ENCODE peak calls at places on chromosomes 16 and 17, in four cellular contexts. C is NCI-H1105, S is astrocyte of the spinal cord, V is EL. H is an unnamed sample.

GRCh38 chr17:58611331-58611730 is 80.5 kb downstream of the TEX14 start:
- DNase-seq in C (no peak), V (no peak), S (no peak), H (no peak)

GRCh38 chr17:80871341-80871740 is 120.3 kb upstream of the CHMP6 start:
- DNase-seq in S (no peak), C (no peak), V (no peak), H (no peak)

GRCh38 chr17:78272181-78272913 is 40.9 kb downstream of the TMEM235 start:
- DNase-seq in S (peak; percentile 49), V (no peak), C (no peak), H (no peak)

GRCh38 chr16:75085556-75085955 is 31.0 kb downstream of the LDHD start:
- DNase-seq in V (no peak), C (no peak), S (no peak), H (no peak)

GRCh38 chr17:72192409-72193192 is 71.8 kb downstream of the SOX9 start:
- DNase-seq in C (no peak), V (peak; percentile 90), S (peak; percentile 52), H (peak; percentile 68)

GRCh38 chr16:26672206-26672605 is 394.5 kb upstream of the C16orf82 start:
- DNase-seq in V (no peak), S (no peak), C (no peak), H (no peak)

GRCh38 chr16:2035431-2036199 is 8.9 kb downstream of the NHERF2 start:
- DNase-seq in C (peak; percentile 25), V (peak; percentile 96), S (peak; percentile 93), H (peak; percentile 11)

GRCh38 chr17:71764507-71764906 is 356.3 kb upstream of the SOX9 start:
- DNase-seq in S (peak; percentile 8), V (peak; percentile 7), C (no peak), H (no peak)

GRCh38 chr16:69500496-69500895 is 65.3 kb upstream of the NFAT5 start:
- DNase-seq in V (no peak), S (no peak), C (no peak), H (no peak)

GRCh38 chr17:21505819-21506815 is 130.0 kb downstream of the KCNJ12 start:
- DNase-seq in C (no peak), S (no peak), V (no peak), H (no peak)

GRCh38 chr17:83200231-83200699 is 120.9 kb downstream of the METRNL start:
- DNase-seq in V (peak; percentile 71), S (peak; percentile 52), C (no peak), H (no peak)

GRCh38 chr16:80691111-80691761 is 113.2 kb downstream of the CDYL2 start:
- DNase-seq in V (peak; percentile 12), C (no peak), S (peak; percentile 6), H (no peak)

GRCh38 chr16:70553175-70553574 is 29.6 kb downstream of the SF3B3 start:
- DNase-seq in S (peak; percentile 37), V (peak; percentile 64), C (no peak), H (no peak)

GRCh38 chr17:31582151-31582907 is 190.9 kb downstream of the RAB11FIP4 start:
- DNase-seq in V (no peak), C (no peak), S (peak; percentile 68), H (no peak)

GRCh38 chr17:47812146-47812920 is 9.3 kb downstream of the OSBPL7 start:
- DNase-seq in V (no peak), C (no peak), S (no peak), H (no peak)

GRCh38 chr17:40718904-40719303 is 15.4 kb upstream of the KRT24 start:
- DNase-seq in V (peak; percentile 13), S (no peak), C (no peak), H (no peak)

GRCh38 chr17:68642118-68642412 is 40.9 kb upstream of the FAM20A start:
- DNase-seq in C (no peak), V (no peak), S (no peak), H (no peak)

GRCh38 chr16:70512456-70512855 is 10.9 kb downstream of the COG4 start:
- DNase-seq in V (peak; percentile 79), C (no peak), S (no peak), H (no peak)

GRCh38 chr17:62653831-62654829 is 26.7 kb downstream of the MRC2 start:
- DNase-seq in S (peak; percentile 48), C (no peak), V (peak; percentile 60), H (peak; percentile 14)

GRCh38 chr17:68036304-68037147 is 991 bp downstream of the KPNA2 start:
- DNase-seq in C (no peak), S (peak; percentile 22), V (no peak), H (no peak)

GRCh38 chr16:78290498-78291271 is 191.2 kb downstream of the WWOX start:
- DNase-seq in V (no peak), C (no peak), S (no peak), H (no peak)

GRCh38 chr16:14003119-14003570 is 68.0 kb upstream of the MRTFB start:
- DNase-seq in S (peak; percentile 41), V (peak; percentile 81), C (no peak), H (peak; percentile 26)